ENCODE peak calls at places on chromosomes 6 and 20, in four cellular contexts. W, G, L and F are unnamed samples.

GRCh38 chr6:37029249-37029959 is 23.9 kb downstream of the FGD2 start:
- DNase-seq in W (peak; percentile 25), G (peak; percentile 78), L (peak; percentile 74), F (peak; percentile 91)

GRCh38 chr20:59940956-59941294 is 736 bp downstream of the FAM217B start:
- DNase-seq in W (no peak), G (no peak), L (no peak), F (no peak)

GRCh38 chr6:30154709-30155521 is 6.1 kb downstream of the TRIM10 start:
- DNase-seq in W (peak; percentile 46), G (no peak), L (no peak), F (peak; percentile 92)

GRCh38 chr6:4134841-4135664 is at the start of gene ECI2:
- DNase-seq in W (peak; percentile 2), G (peak; percentile 87), L (no peak), F (peak; percentile 73)

GRCh38 chr20:25389381-25389857 is 1.2 kb downstream of the ABHD12 start:
- DNase-seq in W (peak; percentile 56), G (no peak), L (no peak), F (peak; percentile 34)

GRCh38 chr20:45010399-45010828 is 44.1 kb downstream of the STK4 start:
- DNase-seq in W (no peak), G (no peak), L (no peak), F (no peak)

GRCh38 chr6:36752187-36752885 is 54.7 kb downstream of the RAB44 start:
- DNase-seq in W (no peak), G (no peak), L (no peak), F (no peak)

GRCh38 chr6:156517090-156517489 is 260.1 kb upstream of the ARID1B start:
- DNase-seq in W (no peak), G (no peak), L (no peak), F (no peak)

GRCh38 chr20:40251284-40251932 is 437.6 kb downstream of the MAFB start:
- DNase-seq in W (no peak), G (no peak), L (no peak), F (peak; percentile 67)

GRCh38 chr6:166971271-166971670 is 14.9 kb upstream of the RNASET2 start:
- DNase-seq in W (no peak), G (no peak), L (no peak), F (no peak)

GRCh38 chr20:53581444-53582311 is 12.0 kb downstream of the ZNF217 start:
- DNase-seq in W (no peak), G (peak; percentile 14), L (no peak), F (no peak)

GRCh38 chr6:43926644-43927524 is 156.9 kb downstream of the VEGFA start:
- DNase-seq in W (peak; percentile 28), G (peak; percentile 67), L (peak; percentile 47), F (peak; percentile 93)

GRCh38 chr20:47400685-47401084 is 44.2 kb upstream of the ZMYND8 start:
- DNase-seq in W (no peak), G (no peak), L (no peak), F (no peak)

GRCh38 chr20:19832875-19833274 is 74.8 kb downstream of the RIN2 start:
- DNase-seq in W (no peak), G (no peak), L (no peak), F (no peak)

GRCh38 chr6:11819486-11819885 is 40.9 kb upstream of the ADTRP start:
- DNase-seq in W (no peak), G (no peak), L (no peak), F (no peak)

GRCh38 chr6:39294899-39295298 is 19.3 kb downstream of the KCNK17 start:
- DNase-seq in W (no peak), G (no peak), L (no peak), F (no peak)

GRCh38 chr6:57158658-57159057 is 13.5 kb upstream of the BAG2 start:
- DNase-seq in W (no peak), G (no peak), L (no peak), F (no peak)

GRCh38 chr20:10611357-10611756 is 62.4 kb downstream of the JAG1 start:
- DNase-seq in W (no peak), G (peak; percentile 36), L (peak; percentile 57), F (peak; percentile 56)

GRCh38 chr20:57094171-57094891 is 172.1 kb downstream of the BMP7 start:
- DNase-seq in W (no peak), G (no peak), L (no peak), F (no peak)

GRCh38 chr6:75217203-75217602 is 11.3 kb upstream of the COL12A1 start:
- DNase-seq in W (no peak), G (no peak), L (no peak), F (peak; percentile 54)

GRCh38 chr6:20699402-20699801 is 165.1 kb downstream of the CDKAL1 start:
- DNase-seq in W (peak; percentile 53), G (peak; percentile 36), L (no peak), F (no peak)

GRCh38 chr20:13554076-13554475 is 84.7 kb downstream of the TASP1 start:
- DNase-seq in W (no peak), G (no peak), L (no peak), F (no peak)

GRCh38 chr20:37803476-37804307 is 99.2 kb upstream of the VSTM2L start:
- DNase-seq in W (no peak), G (no peak), L (no peak), F (no peak)

GRCh38 chr20:25278636-25279361 is 30.9 kb downstream of the PYGB start:
- DNase-seq in W (no peak), G (peak; percentile 10), L (peak; percentile 23), F (no peak)

GRCh38 chr6:31639449-31639861 is 13.0 kb downstream of the BAG6 start:
- DNase-seq in W (no peak), G (no peak), L (no peak), F (peak; percentile 73)

GRCh38 chr6:113994934-113995342 is 24.0 kb upstream of the HDAC2 start:
- DNase-seq in W (peak; percentile 46), G (peak; percentile 22), L (no peak), F (peak; percentile 85)

GRCh38 chr6:35139924-35140524 is 1.1 kb downstream of the TCP11 start:
- DNase-seq in W (peak; percentile 57), G (no peak), L (peak; percentile 66), F (peak; percentile 52)

GRCh38 chr6:170087946-170088348 is 202.9 kb downstream of the DLL1 start:
- DNase-seq in W (no peak), G (peak; percentile 22), L (peak; percentile 36), F (no peak)

GRCh38 chr6:128601060-128601459 is 80.7 kb upstream of the PTPRK start:
- DNase-seq in W (no peak), G (no peak), L (no peak), F (no peak)

GRCh38 chr6:41053056-41053455 is at the start of gene APOBEC2:
- DNase-seq in W (no peak), G (peak; percentile 84), L (no peak), F (peak; percentile 5)

GRCh38 chr20:51327251-51327841 is 215.2 kb downstream of the NFATC2 start:
- DNase-seq in W (no peak), G (no peak), L (no peak), F (peak; percentile 93)